ENCODE peak calls at places on chromosome 1, in four cellular contexts. F is stomach, T is heart right ventricle, M is left lung. G is an unnamed sample. For H3K4me1, the result is how much of the 10 kb centered on the place peaks cover.

GRCh38 chr1:151653397-151653796 is 41.5 kb downstream of the SNX27 start:
- DNase-seq in M (no peak), F (no peak), T (no peak), G (no peak)

GRCh38 chr1:185281245-185281644 is 35.8 kb downstream of the IVNS1ABP start:
- DNase-seq in T (no peak), F (no peak), M (no peak), G (no peak)

GRCh38 chr1:161225534-161226319 is at the start of gene TOMM40L:
- DNase-seq in M (peak), F (peak), T (peak), G (peak)

GRCh38 chr1:116724765-116725375 is 29.4 kb upstream of the CD2 start:
- DNase-seq in T (peak), F (peak), M (no peak), G (peak)

GRCh38 chr1:244768186-244768585 is 67.3 kb upstream of the COX20 start:
- DNase-seq in T (no peak), M (no peak), F (no peak), G (no peak)

GRCh38 chr1:181818459-181818858 is 243.1 kb downstream of the ZNF648 start:
- DNase-seq in M (no peak), F (no peak), T (no peak), G (no peak)

GRCh38 chr1:241139047-241139446 is 218.0 kb downstream of the RGS7 start:
- DNase-seq in M (no peak), F (no peak), T (no peak), G (no peak)

GRCh38 chr1:218967836-218968235 is 205.8 kb upstream of the LYPLAL1 start:
- DNase-seq in M (no peak), F (no peak), T (no peak), G (no peak)

GRCh38 chr1:19341201-19342076 is 29.3 kb downstream of the SLC66A1 start:
- DNase-seq in M (peak), F (peak), T (peak), G (peak)

GRCh38 chr1:205261946-205262668 is 34.4 kb downstream of the TMCC2 start:
- DNase-seq in M (no peak), F (no peak), T (no peak), G (no peak)

GRCh38 chr1:205258313-205259176 is 30.8 kb downstream of the TMCC2 start:
- DNase-seq in F (no peak), M (no peak), T (no peak), G (no peak)

GRCh38 chr1:205259361-205259832 is 31.7 kb downstream of the TMCC2 start:
- DNase-seq in M (no peak), F (no peak), T (peak), G (no peak)

GRCh38 chr1:205257735-205258134 is 30.0 kb downstream of the TMCC2 start:
- DNase-seq in F (no peak), M (no peak), T (no peak), G (no peak)

DNA sequence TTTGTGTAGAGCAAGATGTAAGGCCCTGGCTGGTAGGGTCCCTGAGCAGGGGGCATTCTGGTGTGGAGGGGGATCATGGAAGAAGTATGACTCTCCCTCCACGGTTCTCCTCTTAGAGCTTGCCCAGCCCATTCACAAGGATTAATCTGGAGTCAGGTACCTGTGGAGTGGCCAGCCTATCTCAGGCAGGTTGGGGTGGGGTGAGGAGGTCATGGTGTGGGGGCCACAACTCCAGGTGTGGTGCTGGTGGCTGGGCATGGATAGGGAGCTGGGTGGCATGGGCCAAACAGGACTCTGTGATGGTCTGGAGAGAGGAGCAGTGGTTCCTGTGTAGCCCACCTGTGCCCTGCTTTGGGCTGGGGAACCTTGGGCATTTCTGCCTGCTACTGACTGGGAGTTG is 32.3 kb downstream of the TMCC2 start:
- DNase-seq in M (no peak), T (no peak), F (no peak), G (no peak)
- H3K27ac ChIP-seq in M (peak), T (no peak), F (peak), G (no peak)

DNA sequence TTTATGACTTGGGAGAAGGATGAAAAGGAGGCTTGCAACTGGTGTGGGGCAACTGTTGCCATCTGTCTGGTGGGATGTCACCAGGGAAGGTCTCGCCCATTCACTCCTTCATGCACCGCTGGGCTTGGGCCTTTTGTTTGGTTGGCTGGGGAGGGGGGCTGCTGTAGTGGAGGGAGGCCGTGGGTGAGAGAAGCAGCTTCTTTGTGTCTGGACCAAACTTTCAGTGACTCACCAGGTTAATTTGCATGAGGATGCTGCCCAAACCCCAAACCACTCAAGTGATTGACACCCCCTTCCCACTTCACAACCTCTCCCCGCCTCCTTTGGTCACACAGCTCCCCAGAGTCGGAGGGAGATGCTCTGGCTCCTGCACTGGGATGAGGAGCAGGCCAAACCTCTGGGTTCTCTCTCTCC is 19.7 kb downstream of the BTG2 start:
- DNase-seq in T (no peak), F (no peak), M (peak), G (peak)
- H3K4me1 ChIP-seq in T (half or more), F (half or more), M (half or more), G (under half)

GRCh38 chr1:39089811-39090519 is 63.8 kb downstream of the NDUFS5 start:
- DNase-seq in M (no peak), T (no peak), F (no peak), G (no peak)
- TF ChIP-seq CTCF in M (no peak), T (no peak), F (no peak), G (no peak)

GRCh38 chr1:64266941-64267340 is 63.5 kb downstream of the UBE2U start:
- DNase-seq in T (no peak), M (no peak), F (no peak), G (no peak)
- H3K27ac ChIP-seq in T (no peak), M (no peak), F (no peak), G (no peak)

G was measured in Peyer's patch.